ENCODE peak calls at places on chromosomes 1 and 21, in eight cellular contexts. H is retinal pigment epithelial cell; O is gastrocnemius medialis; X is epithelial cell of esophagus; M is adrenal gland; D is ovary; R is CD4-positive, alpha-beta T cell; G is BJ. C is an unnamed sample.

GRCh38 chr1:176897350-176898236 is 266.9 kb downstream of the ASTN1 start:
- DNase-seq in H (no peak), O (no peak), X (peak), M (peak), D (peak), R (no peak), G (no peak), C (no peak)

GRCh38 chr1:201208236-201208635 is 17.6 kb downstream of the IGFN1 start:
- DNase-seq in H (no peak), O (no peak), X (no peak), M (no peak), D (peak), R (no peak), G (no peak), C (no peak)

GRCh38 chr1:80892452-80892995 is 908.2 kb upstream of the ADGRL2 start:
- DNase-seq in H (peak), O (no peak), X (no peak), M (no peak), D (no peak), R (no peak), G (no peak), C (no peak)

GRCh38 chr1:245261786-245262185 is 107.0 kb downstream of the KIF26B start:
- DNase-seq in H (no peak), O (no peak), X (no peak), M (no peak), D (no peak), R (no peak), G (no peak), C (no peak)

GRCh38 chr1:25810341-25811299 is 9.1 kb upstream of the MTFR1L start:
- DNase-seq in H (no peak), O (peak), X (peak), M (peak), D (peak), R (peak), G (no peak), C (no peak)

GRCh38 chr21:45747802-45748445 is 104.4 kb downstream of the PCBP3 start:
- DNase-seq in H (no peak), O (no peak), X (peak), M (peak), D (no peak), R (no peak), G (no peak), C (no peak)

GRCh38 chr1:172429324-172430127 is 9.0 kb downstream of the C1orf105 start:
- DNase-seq in H (no peak), O (no peak), X (peak), M (peak), D (no peak), R (peak), G (peak), C (no peak)

GRCh38 chr1:75539230-75540116 is 71.4 kb downstream of the SLC44A5 start:
- DNase-seq in H (peak), O (no peak), X (peak), M (no peak), D (no peak), R (no peak), G (no peak), C (no peak)

GRCh38 chr1:223756002-223756775 is 43.9 kb downstream of the CAPN2 start:
- DNase-seq in H (no peak), O (no peak), X (no peak), M (no peak), D (no peak), R (no peak), G (no peak), C (no peak)

GRCh38 chr1:109499661-109500536 is 6.0 kb downstream of the CYB561D1 start:
- DNase-seq in H (no peak), O (no peak), X (peak), M (peak), D (no peak), R (peak), G (peak), C (no peak)

GRCh38 chr1:25746299-25747045 is 53.5 kb upstream of the SELENON start:
- DNase-seq in H (no peak), O (no peak), X (no peak), M (no peak), D (no peak), R (no peak), G (no peak), C (no peak)

GRCh38 chr21:43211085-43212071 is 42.6 kb downstream of the CRYAA start:
- DNase-seq in H (no peak), O (no peak), X (no peak), M (peak), D (peak), R (no peak), G (no peak), C (peak)

GRCh38 chr1:240653030-240653429 is 41.1 kb upstream of the GREM2 start:
- DNase-seq in H (no peak), O (no peak), X (no peak), M (no peak), D (no peak), R (no peak), G (no peak), C (no peak)

GRCh38 chr1:93219443-93219842 is 38.9 kb downstream of the CCDC18 start:
- DNase-seq in H (no peak), O (no peak), X (no peak), M (no peak), D (no peak), R (no peak), G (no peak), C (no peak)

GRCh38 chr1:181423301-181423918 is 59.9 kb upstream of the CACNA1E start:
- DNase-seq in H (peak), O (no peak), X (peak), M (peak), D (no peak), R (peak), G (no peak), C (no peak)

GRCh38 chr1:40094481-40095110 is 2.5 kb downstream of the PPT1 start:
- DNase-seq in H (no peak), O (no peak), X (no peak), M (no peak), D (no peak), R (no peak), G (no peak), C (no peak)

GRCh38 chr1:40096646-40096976 is 441 bp downstream of the PPT1 start:
- DNase-seq in H (no peak), O (no peak), X (no peak), M (no peak), D (no peak), R (no peak), G (no peak), C (no peak)

GRCh38 chr1:40092241-40092640 is 4.8 kb downstream of the PPT1 start:
- DNase-seq in H (no peak), O (no peak), X (no peak), M (no peak), D (no peak), R (no peak), G (no peak), C (no peak)

GRCh38 chr1:40092811-40093617 is 4.0 kb downstream of the PPT1 start:
- DNase-seq in H (no peak), O (no peak), X (no peak), M (no peak), D (no peak), R (no peak), G (no peak), C (no peak)

GRCh38 chr1:40096977-40097782 is at the start of gene PPT1:
- DNase-seq in H (peak), O (peak), X (peak), M (peak), D (peak), R (peak), G (no peak), C (peak)
- TF ChIP-seq CTCF in H (peak), O (no peak), X (no peak), M (no peak), D (no peak), R (peak), G (peak), C (peak)

DNA sequence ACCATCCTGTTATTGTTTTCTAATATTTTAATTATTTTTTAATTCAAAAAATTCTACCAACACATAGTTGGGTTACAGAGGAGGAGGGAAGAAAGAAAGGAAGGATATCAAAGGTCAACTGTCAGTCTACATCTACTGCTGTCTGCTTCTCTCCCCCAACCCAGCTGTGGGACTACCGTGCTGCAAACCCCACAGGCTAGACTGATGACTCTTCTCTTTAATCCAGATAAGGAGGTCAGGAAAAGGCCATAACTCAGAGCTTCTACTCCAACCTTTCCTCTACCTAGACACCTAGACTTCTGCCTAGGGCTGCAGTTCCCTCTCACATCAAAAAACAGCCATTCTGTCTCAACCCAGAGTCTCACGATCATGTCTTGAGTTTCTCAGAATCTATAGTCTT is 124.2 kb upstream of the ETV3 start:
- DNase-seq in H (no peak), O (no peak), X (no peak), M (no peak), D (no peak), R (no peak), G (no peak), C (no peak)
- TF ChIP-seq CTCF in H (no peak), O (no peak), X (no peak), M (no peak), D (no peak), R (no peak), G (no peak), C (no peak)

DNA sequence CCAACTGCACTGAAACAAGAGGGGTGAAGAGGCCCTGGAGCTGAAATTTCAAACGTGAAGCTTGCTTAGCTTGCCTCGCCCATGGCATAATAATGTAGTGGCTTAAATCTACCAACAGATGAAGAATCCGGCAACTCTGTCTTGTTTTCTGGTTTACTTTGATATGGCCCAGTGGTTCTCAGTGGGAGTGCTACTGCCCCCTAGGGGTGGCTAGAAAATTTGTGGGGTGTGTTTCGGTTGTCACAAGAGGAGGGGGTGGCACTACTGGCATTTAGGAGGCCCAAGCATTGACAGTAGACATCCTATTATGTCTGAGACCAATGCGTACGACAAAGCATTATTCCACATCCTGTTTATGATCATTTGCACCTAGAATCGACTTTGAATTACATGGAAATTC is 51.9 kb upstream of the C8B start:
- DNase-seq in H (no peak), O (no peak), X (no peak), M (no peak), D (no peak), R (no peak), G (no peak), C (no peak)
- TF ChIP-seq CTCF in H (peak), O (no peak), X (no peak), M (no peak), D (no peak), R (no peak), G (peak), C (no peak)

GRCh38 chr1:1956586-1957532 is 37.8 kb upstream of the TMEM52 start:
- DNase-seq in H (no peak), O (no peak), X (no peak), M (no peak), D (no peak), R (no peak), G (no peak), C (no peak)

GRCh38 chr1:1954015-1954414 is 34.9 kb upstream of the TMEM52 start:
- DNase-seq in H (no peak), O (no peak), X (no peak), M (no peak), D (no peak), R (no peak), G (no peak), C (no peak)

GRCh38 chr1:1955651-1956094 is 36.6 kb upstream of the TMEM52 start:
- DNase-seq in H (no peak), O (no peak), X (no peak), M (no peak), D (no peak), R (no peak), G (no peak), C (no peak)

GRCh38 chr1:1956101-1956500 is 37.0 kb upstream of the TMEM52 start:
- DNase-seq in H (no peak), O (no peak), X (no peak), M (no peak), D (no peak), R (no peak), G (no peak), C (no peak)

GRCh38 chr1:1954831-1955441 is 35.9 kb upstream of the TMEM52 start:
- DNase-seq in H (no peak), O (no peak), X (no peak), M (no peak), D (no peak), R (no peak), G (no peak), C (no peak)
- TF ChIP-seq CTCF in H (peak), O (no peak), X (no peak), M (no peak), D (no peak), R (no peak), G (peak), C (peak)

C was measured in CD14-positive monocyte.